ENCODE peak calls at places on chromosomes 11 and 22, in eight cellular contexts. One of them, this sample, is unnamed.

GRCh38 chr11:17853280-17853679 is 118.7 kb downstream of the KCNC1 start:
- DNase-seq in MV-4-11: no peak
- DNase-seq in fibroblast of the conjunctiva: no peak
- DNase-seq in pons: no peak
- DNase-seq in T-cell: no peak
- DNase-seq in ovary: no peak
- DNase-seq in CD4-positive, alpha-beta memory T cell: no peak
- DNase-seq in skeletal muscle cell: no peak
- DNase-seq in this sample: no peak

GRCh38 chr11:14399087-14399486 is 40.1 kb upstream of the RRAS2 start:
- DNase-seq in pons: no peak
- DNase-seq in MV-4-11: no peak
- DNase-seq in fibroblast of the conjunctiva: no peak
- DNase-seq in T-cell: no peak
- DNase-seq in CD4-positive, alpha-beta memory T cell: no peak
- DNase-seq in ovary: no peak
- DNase-seq in skeletal muscle cell: no peak
- DNase-seq in this sample: no peak

GRCh38 chr11:102534261-102534872 is 3.8 kb upstream of the MMP7 start:
- DNase-seq in ovary: no peak
- DNase-seq in fibroblast of the conjunctiva: no peak
- DNase-seq in pons: no peak
- DNase-seq in skeletal muscle cell: no peak
- DNase-seq in CD4-positive, alpha-beta memory T cell: no peak
- DNase-seq in T-cell: no peak
- DNase-seq in MV-4-11: no peak
- DNase-seq in this sample: no peak

GRCh38 chr11:67505605-67506396 is 638 bp upstream of the PITPNM1 start:
- DNase-seq in ovary: peak
- DNase-seq in CD4-positive, alpha-beta memory T cell: peak
- DNase-seq in fibroblast of the conjunctiva: peak
- DNase-seq in T-cell: peak
- DNase-seq in pons: peak
- DNase-seq in skeletal muscle cell: peak
- DNase-seq in MV-4-11: peak
- DNase-seq in this sample: peak

GRCh38 chr22:37824674-37825641 is 1.8 kb downstream of the GALR3 start:
- DNase-seq in MV-4-11: peak
- DNase-seq in fibroblast of the conjunctiva: no peak
- DNase-seq in skeletal muscle cell: no peak
- DNase-seq in ovary: no peak
- DNase-seq in T-cell: no peak
- DNase-seq in CD4-positive, alpha-beta memory T cell: no peak
- DNase-seq in pons: no peak
- DNase-seq in this sample: no peak

GRCh38 chr22:42321908-42322561 is 51.6 kb upstream of the TCF20 start:
- DNase-seq in CD4-positive, alpha-beta memory T cell: no peak
- DNase-seq in fibroblast of the conjunctiva: no peak
- DNase-seq in ovary: no peak
- DNase-seq in skeletal muscle cell: no peak
- DNase-seq in T-cell: no peak
- DNase-seq in pons: no peak
- DNase-seq in MV-4-11: no peak
- DNase-seq in this sample: no peak

GRCh38 chr11:133388975-133389568 is 143.2 kb downstream of the OPCML start:
- DNase-seq in ovary: no peak
- DNase-seq in fibroblast of the conjunctiva: no peak
- DNase-seq in MV-4-11: no peak
- DNase-seq in skeletal muscle cell: no peak
- DNase-seq in pons: no peak
- DNase-seq in CD4-positive, alpha-beta memory T cell: no peak
- DNase-seq in T-cell: no peak
- DNase-seq in this sample: no peak

GRCh38 chr11:74282863-74283484 is 28.5 kb downstream of the P4HA3 start:
- DNase-seq in MV-4-11: no peak
- DNase-seq in skeletal muscle cell: no peak
- DNase-seq in pons: no peak
- DNase-seq in CD4-positive, alpha-beta memory T cell: no peak
- DNase-seq in T-cell: no peak
- DNase-seq in ovary: no peak
- DNase-seq in fibroblast of the conjunctiva: peak
- DNase-seq in this sample: no peak

GRCh38 chr22:29344137-29344536 is 28.6 kb upstream of the RASL10A start:
- DNase-seq in T-cell: no peak
- DNase-seq in CD4-positive, alpha-beta memory T cell: no peak
- DNase-seq in MV-4-11: no peak
- DNase-seq in pons: peak
- DNase-seq in fibroblast of the conjunctiva: peak
- DNase-seq in ovary: peak
- DNase-seq in skeletal muscle cell: peak
- DNase-seq in this sample: no peak

GRCh38 chr11:128904303-128904871 is 13.2 kb downstream of the KCNJ5 start:
- DNase-seq in T-cell: no peak
- DNase-seq in CD4-positive, alpha-beta memory T cell: no peak
- DNase-seq in MV-4-11: no peak
- DNase-seq in skeletal muscle cell: no peak
- DNase-seq in fibroblast of the conjunctiva: no peak
- DNase-seq in ovary: no peak
- DNase-seq in pons: no peak
- DNase-seq in this sample: no peak

GRCh38 chr11:113904379-113905101 is at the start of gene HTR3B:
- DNase-seq in pons: no peak
- DNase-seq in MV-4-11: no peak
- DNase-seq in fibroblast of the conjunctiva: no peak
- DNase-seq in CD4-positive, alpha-beta memory T cell: no peak
- DNase-seq in T-cell: no peak
- DNase-seq in ovary: no peak
- DNase-seq in skeletal muscle cell: no peak
- DNase-seq in this sample: no peak

GRCh38 chr22:28395920-28396447 is 283.7 kb downstream of the TTC28 start:
- DNase-seq in ovary: no peak
- DNase-seq in pons: no peak
- DNase-seq in fibroblast of the conjunctiva: no peak
- DNase-seq in CD4-positive, alpha-beta memory T cell: no peak
- DNase-seq in MV-4-11: peak
- DNase-seq in skeletal muscle cell: no peak
- DNase-seq in T-cell: no peak
- DNase-seq in this sample: no peak

GRCh38 chr11:77501748-77502147 is 27.9 kb upstream of the PAK1 start:
- DNase-seq in CD4-positive, alpha-beta memory T cell: no peak
- DNase-seq in T-cell: no peak
- DNase-seq in MV-4-11: peak
- DNase-seq in fibroblast of the conjunctiva: no peak
- DNase-seq in pons: peak
- DNase-seq in skeletal muscle cell: no peak
- DNase-seq in ovary: no peak
- DNase-seq in this sample: no peak

GRCh38 chr11:72411623-72412532 is 22.5 kb downstream of the CLPB start:
- DNase-seq in MV-4-11: peak
- DNase-seq in T-cell: peak
- DNase-seq in pons: peak
- DNase-seq in CD4-positive, alpha-beta memory T cell: no peak
- DNase-seq in ovary: no peak
- DNase-seq in skeletal muscle cell: no peak
- DNase-seq in fibroblast of the conjunctiva: no peak
- DNase-seq in this sample: no peak

GRCh38 chr22:46866591-46866990 is 104.1 kb downstream of the TBC1D22A start:
- DNase-seq in pons: no peak
- DNase-seq in skeletal muscle cell: peak
- DNase-seq in ovary: no peak
- DNase-seq in T-cell: no peak
- DNase-seq in CD4-positive, alpha-beta memory T cell: no peak
- DNase-seq in MV-4-11: no peak
- DNase-seq in fibroblast of the conjunctiva: peak
- DNase-seq in this sample: no peak

GRCh38 chr22:20530368-20531153 is 23.2 kb downstream of the MED15 start:
- DNase-seq in ovary: no peak
- DNase-seq in skeletal muscle cell: no peak
- DNase-seq in fibroblast of the conjunctiva: no peak
- DNase-seq in pons: no peak
- DNase-seq in T-cell: no peak
- DNase-seq in MV-4-11: no peak
- DNase-seq in CD4-positive, alpha-beta memory T cell: no peak
- DNase-seq in this sample: no peak

GRCh38 chr11:109196016-109196415 is 226.0 kb upstream of the C11orf87 start:
- DNase-seq in skeletal muscle cell: peak
- DNase-seq in CD4-positive, alpha-beta memory T cell: no peak
- DNase-seq in pons: no peak
- DNase-seq in fibroblast of the conjunctiva: no peak
- DNase-seq in MV-4-11: no peak
- DNase-seq in T-cell: no peak
- DNase-seq in ovary: no peak
- DNase-seq in this sample: no peak

GRCh38 chr22:28909375-28909774 is 26.0 kb downstream of the ZNRF3 start:
- DNase-seq in skeletal muscle cell: no peak
- DNase-seq in ovary: no peak
- DNase-seq in T-cell: no peak
- DNase-seq in pons: no peak
- DNase-seq in MV-4-11: no peak
- DNase-seq in CD4-positive, alpha-beta memory T cell: no peak
- DNase-seq in fibroblast of the conjunctiva: no peak
- DNase-seq in this sample: no peak

GRCh38 chr11:90809581-90809980 is 586.7 kb upstream of the CHORDC1 start:
- DNase-seq in skeletal muscle cell: no peak
- DNase-seq in fibroblast of the conjunctiva: no peak
- DNase-seq in MV-4-11: no peak
- DNase-seq in ovary: no peak
- DNase-seq in CD4-positive, alpha-beta memory T cell: no peak
- DNase-seq in pons: no peak
- DNase-seq in T-cell: no peak
- DNase-seq in this sample: no peak

GRCh38 chr11:93850585-93851018 is at the start of gene VSTM5:
- DNase-seq in skeletal muscle cell: no peak
- DNase-seq in fibroblast of the conjunctiva: no peak
- DNase-seq in CD4-positive, alpha-beta memory T cell: no peak
- DNase-seq in ovary: no peak
- DNase-seq in MV-4-11: no peak
- DNase-seq in T-cell: no peak
- DNase-seq in pons: no peak
- DNase-seq in this sample: no peak

GRCh38 chr11:116517077-116517476 is 255.7 kb downstream of the BUD13 start:
- DNase-seq in MV-4-11: no peak
- DNase-seq in CD4-positive, alpha-beta memory T cell: no peak
- DNase-seq in ovary: no peak
- DNase-seq in fibroblast of the conjunctiva: no peak
- DNase-seq in pons: no peak
- DNase-seq in T-cell: no peak
- DNase-seq in skeletal muscle cell: no peak
- DNase-seq in this sample: no peak

GRCh38 chr11:1863352-1864215 is 10.7 kb downstream of the LSP1 start:
- DNase-seq in ovary: peak
- DNase-seq in MV-4-11: peak
- DNase-seq in pons: peak
- DNase-seq in fibroblast of the conjunctiva: peak
- DNase-seq in skeletal muscle cell: peak
- DNase-seq in CD4-positive, alpha-beta memory T cell: no peak
- DNase-seq in T-cell: no peak
- DNase-seq in this sample: peak

GRCh38 chr11:2693271-2693833 is 6.4 kb downstream of the KCNQ1OT1 start:
- DNase-seq in pons: peak
- DNase-seq in fibroblast of the conjunctiva: no peak
- DNase-seq in MV-4-11: no peak
- DNase-seq in CD4-positive, alpha-beta memory T cell: no peak
- DNase-seq in skeletal muscle cell: no peak
- DNase-seq in ovary: no peak
- DNase-seq in T-cell: no peak
- DNase-seq in this sample: no peak

GRCh38 chr11:87236368-87236767 is 198.6 kb downstream of the TMEM135 start:
- DNase-seq in skeletal muscle cell: no peak
- DNase-seq in T-cell: no peak
- DNase-seq in CD4-positive, alpha-beta memory T cell: no peak
- DNase-seq in ovary: no peak
- DNase-seq in MV-4-11: no peak
- DNase-seq in fibroblast of the conjunctiva: no peak
- DNase-seq in pons: no peak
- DNase-seq in this sample: no peak

GRCh38 chr11:69010964-69011623 is 2.0 kb downstream of the MRGPRF start:
- DNase-seq in T-cell: peak
- DNase-seq in CD4-positive, alpha-beta memory T cell: peak
- DNase-seq in MV-4-11: peak
- DNase-seq in ovary: peak
- DNase-seq in pons: no peak
- DNase-seq in skeletal muscle cell: no peak
- DNase-seq in fibroblast of the conjunctiva: peak
- DNase-seq in this sample: peak

GRCh38 chr22:49156662-49157285 is 670.9 kb downstream of the BRD1 start:
- DNase-seq in fibroblast of the conjunctiva: no peak
- DNase-seq in ovary: no peak
- DNase-seq in skeletal muscle cell: no peak
- DNase-seq in MV-4-11: no peak
- DNase-seq in pons: no peak
- DNase-seq in T-cell: no peak
- DNase-seq in CD4-positive, alpha-beta memory T cell: no peak
- DNase-seq in this sample: no peak

GRCh38 chr11:921921-922678 is 3.6 kb upstream of the AP2A2 start:
- DNase-seq in skeletal muscle cell: no peak
- DNase-seq in CD4-positive, alpha-beta memory T cell: no peak
- DNase-seq in MV-4-11: no peak
- DNase-seq in fibroblast of the conjunctiva: no peak
- DNase-seq in ovary: no peak
- DNase-seq in pons: no peak
- DNase-seq in T-cell: no peak
- DNase-seq in this sample: no peak

GRCh38 chr11:67438121-67438902 is 830 bp upstream of the PTPRCAP start:
- DNase-seq in skeletal muscle cell: no peak
- DNase-seq in pons: no peak
- DNase-seq in MV-4-11: no peak
- DNase-seq in ovary: no peak
- DNase-seq in T-cell: peak
- DNase-seq in CD4-positive, alpha-beta memory T cell: peak
- DNase-seq in fibroblast of the conjunctiva: no peak
- DNase-seq in this sample: no peak

GRCh38 chr22:28999510-29000224 is 62.0 kb downstream of the C22orf31 start:
- DNase-seq in MV-4-11: no peak
- DNase-seq in T-cell: no peak
- DNase-seq in fibroblast of the conjunctiva: no peak
- DNase-seq in skeletal muscle cell: no peak
- DNase-seq in ovary: no peak
- DNase-seq in CD4-positive, alpha-beta memory T cell: no peak
- DNase-seq in pons: no peak
- DNase-seq in this sample: no peak

GRCh38 chr22:36734171-36735058 is 30.9 kb upstream of the CACNG2 start:
- DNase-seq in CD4-positive, alpha-beta memory T cell: no peak
- DNase-seq in skeletal muscle cell: peak
- DNase-seq in T-cell: no peak
- DNase-seq in pons: peak
- DNase-seq in MV-4-11: peak
- DNase-seq in fibroblast of the conjunctiva: no peak
- DNase-seq in ovary: no peak
- DNase-seq in this sample: no peak

GRCh38 chr11:125225401-125225800 is 60.9 kb downstream of the PKNOX2 start:
- DNase-seq in pons: no peak
- DNase-seq in ovary: no peak
- DNase-seq in CD4-positive, alpha-beta memory T cell: no peak
- DNase-seq in MV-4-11: no peak
- DNase-seq in skeletal muscle cell: no peak
- DNase-seq in T-cell: no peak
- DNase-seq in fibroblast of the conjunctiva: no peak
- DNase-seq in this sample: no peak

GRCh38 chr22:31474743-31475142 is 14.9 kb downstream of the EIF4ENIF1 start:
- DNase-seq in CD4-positive, alpha-beta memory T cell: no peak
- DNase-seq in T-cell: no peak
- DNase-seq in pons: no peak
- DNase-seq in fibroblast of the conjunctiva: peak
- DNase-seq in ovary: no peak
- DNase-seq in skeletal muscle cell: peak
- DNase-seq in MV-4-11: no peak
- DNase-seq in this sample: no peak

GRCh38 chr22:37133304-37134018 is 16.3 kb downstream of the IL2RB start:
- DNase-seq in fibroblast of the conjunctiva: no peak
- DNase-seq in T-cell: no peak
- DNase-seq in MV-4-11: no peak
- DNase-seq in skeletal muscle cell: no peak
- DNase-seq in CD4-positive, alpha-beta memory T cell: no peak
- DNase-seq in pons: no peak
- DNase-seq in ovary: no peak
- DNase-seq in this sample: no peak

GRCh38 chr11:783581-784015 is 6.3 kb downstream of the CEND1 start:
- DNase-seq in pons: peak
- DNase-seq in T-cell: peak
- DNase-seq in ovary: peak
- DNase-seq in CD4-positive, alpha-beta memory T cell: peak
- DNase-seq in skeletal muscle cell: peak
- DNase-seq in fibroblast of the conjunctiva: peak
- DNase-seq in MV-4-11: no peak
- DNase-seq in this sample: peak